ENCODE peak calls at places on chromosomes 13 and 19, in ten cellular contexts. W is right lobe of liver; A is RWPE2; Q is CD4-positive, CD25-positive, alpha-beta regulatory T cell; S is activated CD8-positive, alpha-beta memory T cell treated with anti-CD3 and anti-CD28 coated beads, Interleukin-2, amount 10 ng/mL, durations not matched to agents 7 days and 5 days; D is CD8-positive, alpha-beta T cell; Y is activated CD8-positive, alpha-beta T cell treated with anti-CD3 and anti-CD28 coated beads for 36 hours; T is pancreas; V is left colon; U is memory B cell. G is an unnamed sample.

GRCh38 chr13:27830010-27830409 is 37.7 kb downstream of the GSX1 start:
- ATAC-seq in W (peak), A (peak), Q (peak), S (peak), D (peak), Y (peak), T (peak), V (peak), U (peak), G (peak)

GRCh38 chr19:31120952-31121351 is 228.3 kb downstream of the TSHZ3 start:
- ATAC-seq in W (no peak), A (no peak), Q (no peak), S (no peak), D (no peak), Y (no peak), T (no peak), V (no peak), U (no peak), G (no peak)

GRCh38 chr13:57638147-57638890 is 6.8 kb downstream of the PCDH17 start:
- ATAC-seq in W (no peak), A (no peak), Q (no peak), S (no peak), D (no peak), Y (no peak), T (no peak), V (no peak), U (no peak), G (no peak)

GRCh38 chr19:1097810-1098176 is 2.6 kb upstream of the POLR2E start:
- ATAC-seq in W (peak), A (no peak), Q (no peak), S (no peak), D (no peak), Y (no peak), T (no peak), V (peak), U (no peak), G (no peak)

GRCh38 chr19:46404884-46405658 is 8.3 kb downstream of the CCDC8 start:
- ATAC-seq in W (peak), A (no peak), Q (no peak), S (no peak), D (peak), Y (peak), T (peak), V (peak), U (no peak), G (no peak)

GRCh38 chr19:2578391-2578826 is 102.5 kb downstream of the GADD45B start:
- ATAC-seq in W (peak), A (peak), Q (no peak), S (no peak), D (no peak), Y (no peak), T (peak), V (peak), U (no peak), G (no peak)

GRCh38 chr13:107581009-107581408 is 634.3 kb downstream of the LIG4 start:
- ATAC-seq in W (no peak), A (no peak), Q (no peak), S (no peak), D (no peak), Y (no peak), T (no peak), V (no peak), U (no peak), G (no peak)

GRCh38 chr13:47100214-47100853 is 203.5 kb upstream of the HTR2A start:
- ATAC-seq in W (no peak), A (no peak), Q (no peak), S (no peak), D (no peak), Y (no peak), T (no peak), V (no peak), U (no peak), G (no peak)

GRCh38 chr19:12766051-12766521 is 9.3 kb downstream of the HOOK2 start:
- ATAC-seq in W (peak), A (peak), Q (peak), S (peak), D (peak), Y (peak), T (peak), V (peak), U (peak), G (peak)

GRCh38 chr13:94308808-94309207 is 170.7 kb downstream of the DCT start:
- ATAC-seq in W (no peak), A (no peak), Q (no peak), S (no peak), D (no peak), Y (no peak), T (no peak), V (no peak), U (no peak), G (no peak)

GRCh38 chr19:1985588-1986356 is 29.7 kb downstream of the BTBD2 start:
- ATAC-seq in W (no peak), A (no peak), Q (no peak), S (peak), D (no peak), Y (no peak), T (peak), V (peak), U (no peak), G (peak)